ENCODE peak calls at places on chromosomes 6 and 20, in nine cellular contexts. One of them, this sample, is unnamed.

GRCh38 chr6:41353333-41353732 is 17.9 kb downstream of the NCR2 start:
- DNase-seq in brain microvascular endothelial cell: no peak
- DNase-seq in BJ: no peak
- DNase-seq in astrocyte: no peak
- DNase-seq in CD8-positive, alpha-beta T cell: peak; percentile 37
- DNase-seq in tibial artery: no peak
- DNase-seq in tibial nerve: no peak
- DNase-seq in fibroblast of lung: no peak
- DNase-seq in esophagus squamous epithelium: no peak
- DNase-seq in this sample: no peak

GRCh38 chr6:141107562-141108160 is 1025.1 kb upstream of the GJE1 start:
- DNase-seq in brain microvascular endothelial cell: peak; percentile 35
- DNase-seq in BJ: no peak
- DNase-seq in astrocyte: peak; percentile 69
- DNase-seq in CD8-positive, alpha-beta T cell: no peak
- DNase-seq in tibial artery: no peak
- DNase-seq in tibial nerve: no peak
- DNase-seq in fibroblast of lung: peak; percentile 76
- DNase-seq in esophagus squamous epithelium: no peak
- DNase-seq in this sample: no peak

GRCh38 chr6:41571066-41571780 is 25.0 kb downstream of the FOXP4 start:
- DNase-seq in brain microvascular endothelial cell: no peak
- DNase-seq in BJ: no peak
- DNase-seq in astrocyte: no peak
- DNase-seq in CD8-positive, alpha-beta T cell: no peak
- DNase-seq in tibial artery: no peak
- DNase-seq in tibial nerve: no peak
- DNase-seq in fibroblast of lung: no peak
- DNase-seq in esophagus squamous epithelium: no peak
- DNase-seq in this sample: no peak

GRCh38 chr6:10759884-10760329 is 12.3 kb downstream of the TMEM14B start:
- DNase-seq in brain microvascular endothelial cell: peak; percentile 63
- DNase-seq in BJ: peak; percentile 31
- DNase-seq in astrocyte: peak; percentile 94
- DNase-seq in CD8-positive, alpha-beta T cell: no peak
- DNase-seq in tibial artery: no peak
- DNase-seq in tibial nerve: no peak
- DNase-seq in fibroblast of lung: peak; percentile 95
- DNase-seq in esophagus squamous epithelium: no peak
- DNase-seq in this sample: no peak

GRCh38 chr6:155224031-155224451 is 39.8 kb upstream of the CLDN20 start:
- DNase-seq in brain microvascular endothelial cell: peak; percentile 85
- DNase-seq in BJ: peak; percentile 68
- DNase-seq in astrocyte: peak; percentile 92
- DNase-seq in CD8-positive, alpha-beta T cell: peak; percentile 44
- DNase-seq in tibial artery: no peak
- DNase-seq in tibial nerve: no peak
- DNase-seq in fibroblast of lung: peak; percentile 95
- DNase-seq in esophagus squamous epithelium: no peak
- DNase-seq in this sample: peak; percentile 70

GRCh38 chr6:4614637-4615036 is 161.6 kb upstream of the CDYL start:
- DNase-seq in brain microvascular endothelial cell: no peak
- DNase-seq in BJ: no peak
- DNase-seq in astrocyte: no peak
- DNase-seq in CD8-positive, alpha-beta T cell: no peak
- DNase-seq in tibial artery: no peak
- DNase-seq in tibial nerve: no peak
- DNase-seq in fibroblast of lung: no peak
- DNase-seq in esophagus squamous epithelium: no peak
- DNase-seq in this sample: no peak

GRCh38 chr20:63969851-63970713 is at the start of gene ZNF512B:
- DNase-seq in brain microvascular endothelial cell: no peak
- DNase-seq in BJ: no peak
- DNase-seq in astrocyte: no peak
- DNase-seq in CD8-positive, alpha-beta T cell: no peak
- DNase-seq in tibial artery: no peak
- DNase-seq in tibial nerve: no peak
- DNase-seq in fibroblast of lung: peak; percentile 50
- DNase-seq in esophagus squamous epithelium: no peak
- DNase-seq in this sample: peak; percentile 65

GRCh38 chr6:1906625-1907024 is 296.9 kb downstream of the FOXC1 start:
- DNase-seq in brain microvascular endothelial cell: no peak
- DNase-seq in BJ: no peak
- DNase-seq in astrocyte: no peak
- DNase-seq in CD8-positive, alpha-beta T cell: no peak
- DNase-seq in tibial artery: no peak
- DNase-seq in tibial nerve: no peak
- DNase-seq in fibroblast of lung: no peak
- DNase-seq in esophagus squamous epithelium: no peak
- DNase-seq in this sample: no peak

GRCh38 chr20:11155156-11155805 is 481.5 kb upstream of the JAG1 start:
- DNase-seq in brain microvascular endothelial cell: no peak
- DNase-seq in BJ: no peak
- DNase-seq in astrocyte: no peak
- DNase-seq in CD8-positive, alpha-beta T cell: no peak
- DNase-seq in tibial artery: no peak
- DNase-seq in tibial nerve: no peak
- DNase-seq in fibroblast of lung: no peak
- DNase-seq in esophagus squamous epithelium: no peak
- DNase-seq in this sample: no peak

GRCh38 chr20:48921168-48921882 is at the start of gene ARFGEF2:
- DNase-seq in brain microvascular endothelial cell: peak; percentile 73
- DNase-seq in BJ: no peak
- DNase-seq in astrocyte: peak; percentile 70
- DNase-seq in CD8-positive, alpha-beta T cell: peak; percentile 93
- DNase-seq in tibial artery: peak; percentile 92
- DNase-seq in tibial nerve: peak; percentile 92
- DNase-seq in fibroblast of lung: peak; percentile 85
- DNase-seq in esophagus squamous epithelium: peak; percentile 39
- DNase-seq in this sample: peak; percentile 96

GRCh38 chr20:37564388-37565133 is 36.9 kb upstream of the BLCAP start:
- DNase-seq in brain microvascular endothelial cell: peak; percentile 3
- DNase-seq in BJ: no peak
- DNase-seq in astrocyte: no peak
- DNase-seq in CD8-positive, alpha-beta T cell: no peak
- DNase-seq in tibial artery: no peak
- DNase-seq in tibial nerve: peak; percentile 20
- DNase-seq in fibroblast of lung: no peak
- DNase-seq in esophagus squamous epithelium: no peak
- DNase-seq in this sample: peak; percentile 33

GRCh38 chr20:12984069-12984765 is 24.6 kb upstream of the SPTLC3 start:
- DNase-seq in brain microvascular endothelial cell: no peak
- DNase-seq in BJ: no peak
- DNase-seq in astrocyte: peak; percentile 67
- DNase-seq in CD8-positive, alpha-beta T cell: no peak
- DNase-seq in tibial artery: no peak
- DNase-seq in tibial nerve: no peak
- DNase-seq in fibroblast of lung: peak; percentile 72
- DNase-seq in esophagus squamous epithelium: no peak
- DNase-seq in this sample: no peak

GRCh38 chr20:37421988-37422387 is 76.0 kb downstream of the SRC start:
- DNase-seq in brain microvascular endothelial cell: no peak
- DNase-seq in BJ: no peak
- DNase-seq in astrocyte: no peak
- DNase-seq in CD8-positive, alpha-beta T cell: no peak
- DNase-seq in tibial artery: no peak
- DNase-seq in tibial nerve: no peak
- DNase-seq in fibroblast of lung: peak; percentile 29
- DNase-seq in esophagus squamous epithelium: no peak
- DNase-seq in this sample: no peak

DNA sequence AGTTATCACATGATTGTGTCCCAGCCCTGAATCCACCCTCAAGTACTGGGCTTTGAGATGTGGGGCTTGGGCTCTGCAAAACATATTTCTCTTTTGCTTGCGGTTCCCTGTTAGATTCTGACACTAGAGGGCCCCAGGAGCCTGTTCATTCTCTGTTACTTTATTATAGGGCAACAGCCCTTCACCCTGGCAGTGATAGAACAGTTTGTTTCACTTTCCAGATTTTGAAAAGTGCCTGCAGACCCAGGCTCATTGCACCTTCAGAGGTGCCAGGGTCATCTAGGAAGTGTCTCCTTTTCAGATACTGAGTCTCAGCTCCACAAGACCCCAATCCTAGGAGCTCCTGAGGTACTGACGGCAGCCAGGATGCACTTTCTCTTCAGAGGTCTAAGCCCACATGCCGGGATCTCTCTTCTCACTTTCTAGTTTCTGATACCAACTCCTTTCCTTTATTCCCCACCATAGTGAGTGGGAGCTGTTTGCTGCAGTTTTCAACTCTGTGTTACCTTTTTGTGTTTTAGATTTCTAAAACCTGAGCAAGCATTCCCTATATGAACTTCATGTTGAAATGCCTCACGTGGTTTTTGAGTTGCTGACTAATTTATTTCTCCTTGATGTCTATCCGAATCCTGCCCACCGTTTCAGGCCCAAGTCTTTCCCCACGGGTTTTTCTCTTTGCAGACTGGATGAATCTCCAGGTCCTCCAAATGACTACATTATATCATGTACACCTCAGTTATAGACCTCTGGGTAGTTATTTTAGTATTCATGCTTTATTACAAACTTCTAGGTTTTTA is 10.9 kb downstream of the ABT1 start:
- DNase-seq in brain microvascular endothelial cell: peak; percentile 71
- DNase-seq in BJ: no peak
- DNase-seq in astrocyte: peak; percentile 25
- DNase-seq in CD8-positive, alpha-beta T cell: peak; percentile 72
- DNase-seq in tibial artery: no peak
- DNase-seq in tibial nerve: peak; percentile 41
- DNase-seq in fibroblast of lung: peak; percentile 44
- DNase-seq in esophagus squamous epithelium: no peak
- DNase-seq in this sample: peak; percentile 33
- TF ChIP-seq CTCF in brain microvascular endothelial cell: peak; percentile 85
- TF ChIP-seq CTCF in BJ: peak; percentile 83
- TF ChIP-seq CTCF in astrocyte: peak; percentile 74
- TF ChIP-seq CTCF in CD8-positive, alpha-beta T cell: peak; percentile 72
- TF ChIP-seq CTCF in tibial artery: peak; percentile 48
- TF ChIP-seq CTCF in tibial nerve: peak; percentile 56
- TF ChIP-seq CTCF in fibroblast of lung: peak; percentile 84
- TF ChIP-seq CTCF in esophagus squamous epithelium: peak; percentile 47
- TF ChIP-seq CTCF in this sample: peak; percentile 79

GRCh38 chr6:92050216-92050615 is 1369.1 kb downstream of the EPHA7 start:
- DNase-seq in brain microvascular endothelial cell: no peak
- DNase-seq in BJ: no peak
- DNase-seq in astrocyte: no peak
- DNase-seq in CD8-positive, alpha-beta T cell: no peak
- DNase-seq in tibial artery: no peak
- DNase-seq in tibial nerve: no peak
- DNase-seq in fibroblast of lung: no peak
- DNase-seq in esophagus squamous epithelium: no peak
- DNase-seq in this sample: no peak

GRCh38 chr6:92047152-92047551 is 1372.2 kb downstream of the EPHA7 start:
- DNase-seq in brain microvascular endothelial cell: no peak
- DNase-seq in BJ: no peak
- DNase-seq in astrocyte: no peak
- DNase-seq in CD8-positive, alpha-beta T cell: no peak
- DNase-seq in tibial artery: no peak
- DNase-seq in tibial nerve: no peak
- DNase-seq in fibroblast of lung: no peak
- DNase-seq in esophagus squamous epithelium: no peak
- DNase-seq in this sample: no peak

GRCh38 chr6:92047886-92048285 is 1371.5 kb downstream of the EPHA7 start:
- DNase-seq in brain microvascular endothelial cell: no peak
- DNase-seq in BJ: no peak
- DNase-seq in astrocyte: no peak
- DNase-seq in CD8-positive, alpha-beta T cell: no peak
- DNase-seq in tibial artery: no peak
- DNase-seq in tibial nerve: no peak
- DNase-seq in fibroblast of lung: no peak
- DNase-seq in esophagus squamous epithelium: no peak
- DNase-seq in this sample: no peak

GRCh38 chr6:92052513-92052912 is 1366.8 kb downstream of the EPHA7 start:
- DNase-seq in brain microvascular endothelial cell: no peak
- DNase-seq in BJ: no peak
- DNase-seq in astrocyte: no peak
- DNase-seq in CD8-positive, alpha-beta T cell: no peak
- DNase-seq in tibial artery: no peak
- DNase-seq in tibial nerve: no peak
- DNase-seq in fibroblast of lung: no peak
- DNase-seq in esophagus squamous epithelium: no peak
- DNase-seq in this sample: no peak
- H3K4me3 ChIP-seq in brain microvascular endothelial cell: no peak overlapping the region
- H3K4me3 ChIP-seq in BJ: no peak overlapping the region
- H3K4me3 ChIP-seq in astrocyte: no peak overlapping the region
- H3K4me3 ChIP-seq in CD8-positive, alpha-beta T cell: no peak overlapping the region
- H3K4me3 ChIP-seq in tibial artery: no peak overlapping the region
- H3K4me3 ChIP-seq in tibial nerve: no peak overlapping the region
- H3K4me3 ChIP-seq in fibroblast of lung: no peak overlapping the region
- H3K4me3 ChIP-seq in esophagus squamous epithelium: no peak overlapping the region
- H3K4me3 ChIP-seq in this sample: no peak overlapping the region

GRCh38 chr20:56483970-56484369 is 15.5 kb downstream of the RTF2 start:
- DNase-seq in brain microvascular endothelial cell: no peak
- DNase-seq in BJ: no peak
- DNase-seq in astrocyte: no peak
- DNase-seq in CD8-positive, alpha-beta T cell: no peak
- DNase-seq in tibial artery: no peak
- DNase-seq in tibial nerve: no peak
- DNase-seq in fibroblast of lung: no peak
- DNase-seq in esophagus squamous epithelium: no peak
- DNase-seq in this sample: no peak
- H3K36me3 ChIP-seq in brain microvascular endothelial cell: peaks cover 56% of the 10 kb centered on the region
- H3K36me3 ChIP-seq in BJ: peaks cover 18% of the 10 kb centered on the region
- H3K36me3 ChIP-seq in astrocyte: peaks cover 58% of the 10 kb centered on the region
- H3K36me3 ChIP-seq in CD8-positive, alpha-beta T cell: peaks cover 33% of the 10 kb centered on the region
- H3K36me3 ChIP-seq in tibial artery: peaks cover 49% of the 10 kb centered on the region
- H3K36me3 ChIP-seq in tibial nerve: peaks cover 97% of the 10 kb centered on the region
- H3K36me3 ChIP-seq in fibroblast of lung: peaks cover 19% of the 10 kb centered on the region
- H3K36me3 ChIP-seq in esophagus squamous epithelium: peaks cover 31% of the 10 kb centered on the region
- H3K36me3 ChIP-seq in this sample: peaks cover 22% of the 10 kb centered on the region

GRCh38 chr6:39725632-39725997 is 407 bp upstream of the KIF6 start:
- DNase-seq in brain microvascular endothelial cell: no peak
- DNase-seq in BJ: no peak
- DNase-seq in astrocyte: no peak
- DNase-seq in CD8-positive, alpha-beta T cell: no peak
- DNase-seq in tibial artery: no peak
- DNase-seq in tibial nerve: no peak
- DNase-seq in fibroblast of lung: no peak
- DNase-seq in esophagus squamous epithelium: no peak
- DNase-seq in this sample: no peak

GRCh38 chr6:39733704-39734103 is 8.5 kb upstream of the KIF6 start:
- DNase-seq in brain microvascular endothelial cell: no peak
- DNase-seq in BJ: no peak
- DNase-seq in astrocyte: no peak
- DNase-seq in CD8-positive, alpha-beta T cell: no peak
- DNase-seq in tibial artery: no peak
- DNase-seq in tibial nerve: no peak
- DNase-seq in fibroblast of lung: no peak
- DNase-seq in esophagus squamous epithelium: no peak
- DNase-seq in this sample: no peak

GRCh38 chr6:39729945-39730344 is 4.7 kb upstream of the KIF6 start:
- DNase-seq in brain microvascular endothelial cell: no peak
- DNase-seq in BJ: no peak
- DNase-seq in astrocyte: no peak
- DNase-seq in CD8-positive, alpha-beta T cell: no peak
- DNase-seq in tibial artery: no peak
- DNase-seq in tibial nerve: no peak
- DNase-seq in fibroblast of lung: no peak
- DNase-seq in esophagus squamous epithelium: no peak
- DNase-seq in this sample: no peak

GRCh38 chr6:39731565-39731964 is 6.4 kb upstream of the KIF6 start:
- DNase-seq in brain microvascular endothelial cell: no peak
- DNase-seq in BJ: no peak
- DNase-seq in astrocyte: no peak
- DNase-seq in CD8-positive, alpha-beta T cell: no peak
- DNase-seq in tibial artery: no peak
- DNase-seq in tibial nerve: no peak
- DNase-seq in fibroblast of lung: no peak
- DNase-seq in esophagus squamous epithelium: no peak
- DNase-seq in this sample: no peak
- TF ChIP-seq CTCF in brain microvascular endothelial cell: peak; percentile 56
- TF ChIP-seq CTCF in BJ: no peak
- TF ChIP-seq CTCF in astrocyte: no peak
- TF ChIP-seq CTCF in CD8-positive, alpha-beta T cell: no peak
- TF ChIP-seq CTCF in tibial artery: no peak
- TF ChIP-seq CTCF in tibial nerve: no peak
- TF ChIP-seq CTCF in fibroblast of lung: peak; percentile 5
- TF ChIP-seq CTCF in esophagus squamous epithelium: no peak
- TF ChIP-seq CTCF in this sample: no peak

This sample was measured in GM06990.